ENCODE peak calls at places on chromosomes 6 and 20, in ten cellular contexts. J, L, H, Q, I, C, Z, R, U and A are unnamed samples.

GRCh38 chr6:73585566-73586415 is 65.0 kb upstream of the EEF1A1 start:
- DNase-seq in H (no peak), Z (no peak), C (no peak), R (no peak), J (no peak), Q (no peak), I (peak; percentile 13), L (no peak), U (no peak), A (no peak)

GRCh38 chr20:6101346-6101745 is 21.5 kb downstream of the FERMT1 start:
- DNase-seq in R (no peak), Z (no peak), L (no peak), Q (no peak), C (no peak), J (no peak), U (no peak), I (no peak), H (no peak), A (no peak)

GRCh38 chr6:170360476-170360875 is 53.9 kb downstream of the FAM120B start:
- DNase-seq in L (no peak), J (no peak), H (no peak), I (no peak), Z (no peak), U (no peak), R (no peak), C (no peak), Q (no peak), A (no peak)

GRCh38 chr6:12138377-12138776 is 126.3 kb downstream of the HIVEP1 start:
- DNase-seq in Q (no peak), L (no peak), I (no peak), U (no peak), C (peak; percentile 2), Z (no peak), H (no peak), J (no peak), R (no peak), A (no peak)

GRCh38 chr6:6588064-6588923 is at the start of gene LY86:
- DNase-seq in R (no peak), L (no peak), J (no peak), C (no peak), Q (no peak), Z (no peak), I (no peak), U (no peak), H (no peak), A (no peak)

GRCh38 chr6:17869753-17870050 is 117.7 kb downstream of the KIF13A start:
- DNase-seq in H (no peak), L (no peak), I (no peak), J (no peak), Q (no peak), R (no peak), U (no peak), Z (no peak), C (no peak), A (no peak)

GRCh38 chr6:150934380-150934779 is 68.9 kb downstream of the MTHFD1L start:
- DNase-seq in U (no peak), Z (peak; percentile 42), R (no peak), I (no peak), Q (no peak), L (no peak), J (no peak), C (no peak), H (no peak), A (no peak)

GRCh38 chr20:51183443-51183842 is 160.5 kb upstream of the KCNG1 start:
- DNase-seq in L (no peak), Q (no peak), U (no peak), R (no peak), C (no peak), J (no peak), I (no peak), Z (no peak), H (no peak), A (no peak)

GRCh38 chr20:25274481-25274880 is 26.6 kb downstream of the PYGB start:
- DNase-seq in I (no peak), H (no peak), U (peak; percentile 45), C (no peak), J (no peak), Q (no peak), L (no peak), Z (no peak), R (no peak), A (no peak)

GRCh38 chr6:29651413-29652197 is 5.3 kb upstream of the MOG start:
- DNase-seq in R (no peak), L (no peak), H (no peak), J (no peak), U (no peak), I (no peak), Q (no peak), Z (no peak), C (no peak), A (no peak)

GRCh38 chr6:30325873-30326445 is 768 bp upstream of the TRIM39 start:
- DNase-seq in I (no peak), Q (peak; percentile 52), Z (peak; percentile 24), J (peak; percentile 35), L (peak; percentile 41), H (no peak), U (no peak), C (no peak), R (peak; percentile 53), A (peak; percentile 76)

GRCh38 chr6:34318492-34319470 is 70.0 kb upstream of the SMIM29 start:
- DNase-seq in J (no peak), Z (no peak), U (no peak), H (no peak), C (no peak), I (no peak), L (no peak), Q (no peak), R (no peak), A (no peak)

GRCh38 chr6:87817226-87817625 is 115.2 kb upstream of the AKIRIN2 start:
- DNase-seq in Q (no peak), L (no peak), U (no peak), Z (peak; percentile 67), J (no peak), R (no peak), H (no peak), C (no peak), I (no peak), A (no peak)

GRCh38 chr6:5582758-5583157 is 321.4 kb downstream of the FARS2 start:
- DNase-seq in Q (no peak), R (no peak), Z (no peak), H (no peak), C (no peak), J (no peak), I (no peak), U (no peak), L (no peak), A (no peak)

GRCh38 chr6:83927470-83927869 is 68.0 kb downstream of the CYB5R4 start:
- DNase-seq in I (no peak), J (no peak), Z (no peak), U (no peak), H (no peak), L (no peak), C (no peak), Q (no peak), R (no peak), A (no peak)